ENCODE peak calls at places on chromosomes 4 and X, in ten cellular contexts. C, E, A, R, V, O, J, Q, N and S are unnamed samples.

GRCh38 chr4:151052785-151053184 is 37.7 kb upstream of the LRBA start:
- DNase-seq in C (no peak), E (no peak), A (no peak), R (no peak), V (no peak), O (no peak), J (no peak), Q (no peak), N (no peak), S (no peak)

GRCh38 chr4:173859091-173859713 is 329.2 kb upstream of the HAND2 start:
- DNase-seq in C (no peak), E (no peak), A (no peak), R (no peak), V (no peak), O (no peak), J (no peak), Q (no peak), N (no peak), S (no peak)

GRCh38 chrX:44431206-44431605 is 87.7 kb upstream of the EFHC2 start:
- DNase-seq in C (no peak), E (peak; percentile 14), A (peak; percentile 83), R (no peak), V (no peak), O (no peak), J (no peak), Q (no peak), N (no peak), S (no peak)

GRCh38 chr4:47570816-47571215 is 85.7 kb downstream of the ATP10D start:
- DNase-seq in C (no peak), E (no peak), A (peak; percentile 12), R (no peak), V (no peak), O (no peak), J (no peak), Q (no peak), N (no peak), S (no peak)

GRCh38 chr4:129213692-129214091 is 117.7 kb downstream of the C4orf33 start:
- DNase-seq in C (no peak), E (no peak), A (no peak), R (no peak), V (no peak), O (no peak), J (no peak), Q (no peak), N (no peak), S (no peak)

GRCh38 chrX:134601240-134601639 is 57.0 kb downstream of the PLAC1 start:
- DNase-seq in C (no peak), E (peak; percentile 36), A (no peak), R (no peak), V (no peak), O (no peak), J (no peak), Q (no peak), N (no peak), S (no peak)

GRCh38 chr4:139146926-139147547 is 30.0 kb downstream of the ELF2 start:
- DNase-seq in C (no peak), E (no peak), A (no peak), R (no peak), V (no peak), O (no peak), J (no peak), Q (no peak), N (no peak), S (no peak)

GRCh38 chr4:128268970-128269369 is 18.6 kb downstream of the PGRMC2 start:
- DNase-seq in C (no peak), E (no peak), A (no peak), R (no peak), V (no peak), O (no peak), J (no peak), Q (no peak), N (no peak), S (no peak)

GRCh38 chr4:41746025-41746439 is 2.5 kb downstream of the PHOX2B start:
- DNase-seq in C (no peak), E (no peak), A (no peak), R (no peak), V (no peak), O (no peak), J (no peak), Q (no peak), N (peak; percentile 70), S (peak; percentile 42)

GRCh38 chr4:122830392-122831095 is 3.9 kb downstream of the FGF2 start:
- DNase-seq in C (no peak), E (peak; percentile 31), A (no peak), R (no peak), V (no peak), O (no peak), J (no peak), Q (no peak), N (no peak), S (no peak)

GRCh38 chr4:47032405-47033106 is 1.2 kb downstream of the GABRB1 start:
- DNase-seq in C (no peak), E (peak; percentile 60), A (peak; percentile 39), R (peak; percentile 60), V (no peak), O (peak; percentile 16), J (peak; percentile 78), Q (peak; percentile 68), N (peak; percentile 96), S (peak; percentile 88)

GRCh38 chr4:26346203-26346620 is 25.4 kb downstream of the RBPJ start:
- DNase-seq in C (no peak), E (peak; percentile 82), A (no peak), R (no peak), V (no peak), O (no peak), J (no peak), Q (peak; percentile 60), N (peak; percentile 63), S (peak; percentile 39)

GRCh38 chr4:152255437-152255836 is 280.5 kb downstream of the FBXW7 start:
- DNase-seq in C (no peak), E (peak; percentile 14), A (peak; percentile 51), R (peak; percentile 49), V (no peak), O (no peak), J (no peak), Q (peak; percentile 89), N (no peak), S (no peak)

GRCh38 chr4:34289489-34289888 is 1954.8 kb downstream of the ARAP2 start:
- DNase-seq in C (no peak), E (no peak), A (no peak), R (no peak), V (no peak), O (no peak), J (no peak), Q (no peak), N (no peak), S (no peak)

GRCh38 chrX:153245288-153245731 is 66.2 kb downstream of the MAGEA1 start:
- DNase-seq in C (no peak), E (no peak), A (peak; percentile 34), R (no peak), V (peak; percentile 60), O (no peak), J (peak; percentile 2), Q (no peak), N (peak; percentile 51), S (peak; percentile 74)

GRCh38 chr4:6087669-6088068 is 69.4 kb upstream of the C4orf50 start:
- DNase-seq in C (no peak), E (peak; percentile 21), A (no peak), R (no peak), V (peak; percentile 2), O (no peak), J (peak; percentile 50), Q (peak; percentile 25), N (peak; percentile 89), S (peak; percentile 79)

GRCh38 chr4:184384810-184385557 is 89.4 kb downstream of the IRF2 start:
- DNase-seq in C (no peak), E (no peak), A (no peak), R (peak; percentile 20), V (peak; percentile 25), O (no peak), J (no peak), Q (peak; percentile 64), N (peak; percentile 42), S (peak; percentile 43)

GRCh38 chrX:134711135-134711941 is 53.1 kb upstream of the PLAC1 start:
- DNase-seq in C (no peak), E (no peak), A (no peak), R (no peak), V (no peak), O (no peak), J (no peak), Q (no peak), N (no peak), S (no peak)

GRCh38 chrX:150035531-150035930 is 97.2 kb upstream of the EOLA2 start:
- DNase-seq in C (no peak), E (no peak), A (peak; percentile 22), R (no peak), V (no peak), O (no peak), J (no peak), Q (no peak), N (no peak), S (no peak)

DNA sequence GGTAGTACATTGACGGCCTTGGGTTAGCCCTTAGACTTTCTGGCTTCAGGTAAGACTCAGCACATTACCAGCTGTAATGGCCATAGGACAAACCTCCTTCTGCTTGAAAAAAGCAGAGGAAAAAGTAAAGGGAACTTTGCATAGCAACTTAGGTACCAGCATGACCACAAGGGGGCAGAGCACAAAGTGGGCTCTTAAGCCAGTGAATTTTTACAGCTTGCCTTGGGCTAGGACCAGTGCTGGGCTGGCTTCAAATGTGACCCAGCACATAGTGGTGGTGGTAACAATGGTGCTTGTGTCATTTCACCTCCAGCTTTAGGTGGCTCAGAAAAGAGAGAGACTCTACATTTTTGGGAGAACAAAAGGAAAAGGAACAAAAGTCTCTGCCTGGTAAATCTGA is 66.1 kb downstream of the KLHL4 start:
- DNase-seq in C (no peak), E (peak; percentile 40), A (no peak), R (no peak), V (peak; percentile 0), O (no peak), J (peak; percentile 25), Q (peak; percentile 1), N (peak; percentile 84), S (peak; percentile 65)
- TF ChIP-seq CTCF in C (no peak), E (peak; percentile 44), A (no peak), R (no peak), V (peak; percentile 49), O (no peak), J (peak; percentile 68), Q (peak; percentile 14), N (peak; percentile 89), S (peak; percentile 71)

GRCh38 chrX:25442501-25442900 is 426.7 kb upstream of the ARX start:
- DNase-seq in C (no peak), E (peak; percentile 0), A (no peak), R (no peak), V (no peak), O (no peak), J (no peak), Q (no peak), N (peak; percentile 40), S (peak; percentile 15)
- TF ChIP-seq CTCF in C (no peak), E (no peak), A (no peak), R (no peak), V (no peak), O (no peak), J (peak; percentile 32), Q (no peak), N (peak; percentile 60), S (peak; percentile 45)

GRCh38 chrX:71056857-71057256 is 11.3 kb downstream of the SNX12 start:
- DNase-seq in C (no peak), E (peak; percentile 75), A (no peak), R (no peak), V (no peak), O (no peak), J (no peak), Q (no peak), N (no peak), S (no peak)
- TF ChIP-seq CTCF in C (no peak), E (no peak), A (no peak), R (no peak), V (no peak), O (no peak), J (no peak), Q (no peak), N (no peak), S (no peak)

GRCh38 chr4:96317924-96318323 is 478.0 kb downstream of the PDHA2 start:
- DNase-seq in C (no peak), E (no peak), A (no peak), R (no peak), V (no peak), O (no peak), J (no peak), Q (no peak), N (no peak), S (no peak)
- TF ChIP-seq CTCF in C (no peak), E (no peak), A (no peak), R (no peak), V (no peak), O (no peak), J (no peak), Q (no peak), N (no peak), S (no peak)